ENCODE peak calls at places on chromosomes 2 and 18, in ten cellular contexts. One of them, this sample, is unnamed.
A peak's percentile ranks its signal among the peaks of the same experiment; 100 is the strongest.

GRCh38 chr2:158761626-158762025 is 33.5 kb upstream of the DAPL1 start:
- DNase-seq in Caco-2: no peak
- DNase-seq in fibroblast of villous mesenchyme: peak; percentile 5
- DNase-seq in cardiac muscle cell: no peak
- DNase-seq in foreskin keratinocyte: peak; percentile 99
- DNase-seq in MM.1S: no peak
- DNase-seq in neural crest cell: no peak
- DNase-seq in WERI-Rb-1: no peak
- DNase-seq in CD8-positive, alpha-beta T cell: no peak
- DNase-seq in choroid plexus epithelial cell: peak; percentile 34
- DNase-seq in this sample: no peak

GRCh38 chr2:237939251-237939650 is 27.6 kb upstream of the UBE2F start:
- DNase-seq in Caco-2: no peak
- DNase-seq in fibroblast of villous mesenchyme: peak; percentile 55
- DNase-seq in cardiac muscle cell: no peak
- DNase-seq in foreskin keratinocyte: no peak
- DNase-seq in MM.1S: no peak
- DNase-seq in neural crest cell: no peak
- DNase-seq in WERI-Rb-1: no peak
- DNase-seq in CD8-positive, alpha-beta T cell: no peak
- DNase-seq in choroid plexus epithelial cell: peak; percentile 16
- DNase-seq in this sample: no peak

GRCh38 chr2:160522951-160523700 is 29.5 kb upstream of the RBMS1 start:
- DNase-seq in Caco-2: no peak
- DNase-seq in fibroblast of villous mesenchyme: no peak
- DNase-seq in cardiac muscle cell: no peak
- DNase-seq in foreskin keratinocyte: peak; percentile 12
- DNase-seq in MM.1S: no peak
- DNase-seq in neural crest cell: no peak
- DNase-seq in WERI-Rb-1: no peak
- DNase-seq in CD8-positive, alpha-beta T cell: no peak
- DNase-seq in choroid plexus epithelial cell: peak; percentile 86
- DNase-seq in this sample: no peak

GRCh38 chr18:59180150-59180845 is 39.7 kb upstream of the GRP start:
- DNase-seq in Caco-2: no peak
- DNase-seq in fibroblast of villous mesenchyme: peak; percentile 61
- DNase-seq in cardiac muscle cell: no peak
- DNase-seq in foreskin keratinocyte: no peak
- DNase-seq in MM.1S: no peak
- DNase-seq in neural crest cell: no peak
- DNase-seq in WERI-Rb-1: no peak
- DNase-seq in CD8-positive, alpha-beta T cell: no peak
- DNase-seq in choroid plexus epithelial cell: peak; percentile 19
- DNase-seq in this sample: no peak

GRCh38 chr2:79511320-79511951 is 1.4 kb upstream of the CTNNA2 start:
- DNase-seq in Caco-2: peak; percentile 62
- DNase-seq in fibroblast of villous mesenchyme: peak; percentile 27
- DNase-seq in cardiac muscle cell: peak; percentile 94
- DNase-seq in foreskin keratinocyte: peak; percentile 18
- DNase-seq in MM.1S: peak; percentile 40
- DNase-seq in neural crest cell: peak; percentile 68
- DNase-seq in WERI-Rb-1: no peak
- DNase-seq in CD8-positive, alpha-beta T cell: no peak
- DNase-seq in choroid plexus epithelial cell: peak; percentile 30
- DNase-seq in this sample: peak; percentile 74

GRCh38 chr2:125418483-125418882 is 1237.5 kb upstream of the GYPC start:
- DNase-seq in Caco-2: no peak
- DNase-seq in fibroblast of villous mesenchyme: no peak
- DNase-seq in cardiac muscle cell: no peak
- DNase-seq in foreskin keratinocyte: no peak
- DNase-seq in MM.1S: no peak
- DNase-seq in neural crest cell: no peak
- DNase-seq in WERI-Rb-1: no peak
- DNase-seq in CD8-positive, alpha-beta T cell: no peak
- DNase-seq in choroid plexus epithelial cell: no peak
- DNase-seq in this sample: no peak

GRCh38 chr2:233811732-233812131 is 33.6 kb downstream of the MROH2A start:
- DNase-seq in Caco-2: no peak
- DNase-seq in fibroblast of villous mesenchyme: no peak
- DNase-seq in cardiac muscle cell: no peak
- DNase-seq in foreskin keratinocyte: no peak
- DNase-seq in MM.1S: no peak
- DNase-seq in neural crest cell: no peak
- DNase-seq in WERI-Rb-1: peak; percentile 2
- DNase-seq in CD8-positive, alpha-beta T cell: no peak
- DNase-seq in choroid plexus epithelial cell: no peak
- DNase-seq in this sample: peak; percentile 40

GRCh38 chr2:165193178-165193777 is 10.6 kb downstream of the SCN3A start:
- DNase-seq in Caco-2: no peak
- DNase-seq in fibroblast of villous mesenchyme: no peak
- DNase-seq in cardiac muscle cell: no peak
- DNase-seq in foreskin keratinocyte: no peak
- DNase-seq in MM.1S: peak; percentile 63
- DNase-seq in neural crest cell: no peak
- DNase-seq in WERI-Rb-1: no peak
- DNase-seq in CD8-positive, alpha-beta T cell: no peak
- DNase-seq in choroid plexus epithelial cell: no peak
- DNase-seq in this sample: no peak

GRCh38 chr2:174778479-174778962 is 14.2 kb upstream of the CHRNA1 start:
- DNase-seq in Caco-2: no peak
- DNase-seq in fibroblast of villous mesenchyme: peak; percentile 100
- DNase-seq in cardiac muscle cell: no peak
- DNase-seq in foreskin keratinocyte: no peak
- DNase-seq in MM.1S: no peak
- DNase-seq in neural crest cell: no peak
- DNase-seq in WERI-Rb-1: no peak
- DNase-seq in CD8-positive, alpha-beta T cell: peak; percentile 72
- DNase-seq in choroid plexus epithelial cell: peak; percentile 99
- DNase-seq in this sample: no peak

GRCh38 chr2:207434288-207434687 is 95.5 kb upstream of the CREB1 start:
- DNase-seq in Caco-2: no peak
- DNase-seq in fibroblast of villous mesenchyme: no peak
- DNase-seq in cardiac muscle cell: no peak
- DNase-seq in foreskin keratinocyte: peak; percentile 44
- DNase-seq in MM.1S: no peak
- DNase-seq in neural crest cell: no peak
- DNase-seq in WERI-Rb-1: no peak
- DNase-seq in CD8-positive, alpha-beta T cell: no peak
- DNase-seq in choroid plexus epithelial cell: no peak
- DNase-seq in this sample: no peak

GRCh38 chr18:22643731-22644130 is 226.0 kb upstream of the CTAGE1 start:
- DNase-seq in Caco-2: no peak
- DNase-seq in fibroblast of villous mesenchyme: no peak
- DNase-seq in cardiac muscle cell: no peak
- DNase-seq in foreskin keratinocyte: no peak
- DNase-seq in MM.1S: no peak
- DNase-seq in neural crest cell: no peak
- DNase-seq in WERI-Rb-1: no peak
- DNase-seq in CD8-positive, alpha-beta T cell: no peak
- DNase-seq in choroid plexus epithelial cell: peak; percentile 35
- DNase-seq in this sample: no peak

GRCh38 chr2:162478721-162479129 is 134.8 kb downstream of the GCA start:
- DNase-seq in Caco-2: no peak
- DNase-seq in fibroblast of villous mesenchyme: no peak
- DNase-seq in cardiac muscle cell: no peak
- DNase-seq in foreskin keratinocyte: peak; percentile 86
- DNase-seq in MM.1S: no peak
- DNase-seq in neural crest cell: no peak
- DNase-seq in WERI-Rb-1: no peak
- DNase-seq in CD8-positive, alpha-beta T cell: no peak
- DNase-seq in choroid plexus epithelial cell: peak; percentile 41
- DNase-seq in this sample: no peak

GRCh38 chr18:48137354-48138208 is 207.1 kb upstream of the SMAD2 start:
- DNase-seq in Caco-2: no peak
- DNase-seq in fibroblast of villous mesenchyme: no peak
- DNase-seq in cardiac muscle cell: no peak
- DNase-seq in foreskin keratinocyte: no peak
- DNase-seq in MM.1S: no peak
- DNase-seq in neural crest cell: no peak
- DNase-seq in WERI-Rb-1: no peak
- DNase-seq in CD8-positive, alpha-beta T cell: no peak
- DNase-seq in choroid plexus epithelial cell: no peak
- DNase-seq in this sample: no peak

GRCh38 chr2:99488587-99488998 is 1.2 kb downstream of the REV1 start:
- DNase-seq in Caco-2: no peak
- DNase-seq in fibroblast of villous mesenchyme: peak; percentile 52
- DNase-seq in cardiac muscle cell: no peak
- DNase-seq in foreskin keratinocyte: peak; percentile 60
- DNase-seq in MM.1S: peak; percentile 18
- DNase-seq in neural crest cell: no peak
- DNase-seq in WERI-Rb-1: no peak
- DNase-seq in CD8-positive, alpha-beta T cell: no peak
- DNase-seq in choroid plexus epithelial cell: peak; percentile 60
- DNase-seq in this sample: no peak

GRCh38 chr2:191855382-191855781 is 8.5 kb upstream of the CAVIN2 start:
- DNase-seq in Caco-2: no peak
- DNase-seq in fibroblast of villous mesenchyme: no peak
- DNase-seq in cardiac muscle cell: no peak
- DNase-seq in foreskin keratinocyte: no peak
- DNase-seq in MM.1S: no peak
- DNase-seq in neural crest cell: no peak
- DNase-seq in WERI-Rb-1: no peak
- DNase-seq in CD8-positive, alpha-beta T cell: no peak
- DNase-seq in choroid plexus epithelial cell: no peak
- DNase-seq in this sample: no peak

GRCh38 chr2:68031546-68032160 is 31.2 kb downstream of the C1D start:
- DNase-seq in Caco-2: no peak
- DNase-seq in fibroblast of villous mesenchyme: peak; percentile 60
- DNase-seq in cardiac muscle cell: peak; percentile 60
- DNase-seq in foreskin keratinocyte: peak; percentile 63
- DNase-seq in MM.1S: peak; percentile 69
- DNase-seq in neural crest cell: no peak
- DNase-seq in WERI-Rb-1: no peak
- DNase-seq in CD8-positive, alpha-beta T cell: no peak
- DNase-seq in choroid plexus epithelial cell: peak; percentile 78
- DNase-seq in this sample: no peak
- TF ChIP-seq CTCF in Caco-2: peak; percentile 40
- TF ChIP-seq CTCF in fibroblast of villous mesenchyme: peak; percentile 59
- TF ChIP-seq CTCF in cardiac muscle cell: peak; percentile 61
- TF ChIP-seq CTCF in foreskin keratinocyte: peak; percentile 91
- TF ChIP-seq CTCF in MM.1S: peak; percentile 75
- TF ChIP-seq CTCF in neural crest cell: peak; percentile 86
- TF ChIP-seq CTCF in WERI-Rb-1: peak; percentile 25
- TF ChIP-seq CTCF in CD8-positive, alpha-beta T cell: peak; percentile 58
- TF ChIP-seq CTCF in choroid plexus epithelial cell: peak; percentile 68
- TF ChIP-seq CTCF in this sample: peak; percentile 87

GRCh38 chr2:42090216-42090615 is 42.4 kb downstream of the PKDCC start:
- DNase-seq in Caco-2: no peak
- DNase-seq in fibroblast of villous mesenchyme: no peak
- DNase-seq in cardiac muscle cell: no peak
- DNase-seq in foreskin keratinocyte: no peak
- DNase-seq in MM.1S: no peak
- DNase-seq in neural crest cell: no peak
- DNase-seq in WERI-Rb-1: no peak
- DNase-seq in CD8-positive, alpha-beta T cell: no peak
- DNase-seq in choroid plexus epithelial cell: no peak
- DNase-seq in this sample: no peak
- TF ChIP-seq CTCF in Caco-2: no peak
- TF ChIP-seq CTCF in fibroblast of villous mesenchyme: no peak
- TF ChIP-seq CTCF in cardiac muscle cell: no peak
- TF ChIP-seq CTCF in foreskin keratinocyte: no peak
- TF ChIP-seq CTCF in MM.1S: no peak
- TF ChIP-seq CTCF in neural crest cell: no peak
- TF ChIP-seq CTCF in WERI-Rb-1: no peak
- TF ChIP-seq CTCF in CD8-positive, alpha-beta T cell: no peak
- TF ChIP-seq CTCF in choroid plexus epithelial cell: no peak
- TF ChIP-seq CTCF in this sample: no peak

DNA sequence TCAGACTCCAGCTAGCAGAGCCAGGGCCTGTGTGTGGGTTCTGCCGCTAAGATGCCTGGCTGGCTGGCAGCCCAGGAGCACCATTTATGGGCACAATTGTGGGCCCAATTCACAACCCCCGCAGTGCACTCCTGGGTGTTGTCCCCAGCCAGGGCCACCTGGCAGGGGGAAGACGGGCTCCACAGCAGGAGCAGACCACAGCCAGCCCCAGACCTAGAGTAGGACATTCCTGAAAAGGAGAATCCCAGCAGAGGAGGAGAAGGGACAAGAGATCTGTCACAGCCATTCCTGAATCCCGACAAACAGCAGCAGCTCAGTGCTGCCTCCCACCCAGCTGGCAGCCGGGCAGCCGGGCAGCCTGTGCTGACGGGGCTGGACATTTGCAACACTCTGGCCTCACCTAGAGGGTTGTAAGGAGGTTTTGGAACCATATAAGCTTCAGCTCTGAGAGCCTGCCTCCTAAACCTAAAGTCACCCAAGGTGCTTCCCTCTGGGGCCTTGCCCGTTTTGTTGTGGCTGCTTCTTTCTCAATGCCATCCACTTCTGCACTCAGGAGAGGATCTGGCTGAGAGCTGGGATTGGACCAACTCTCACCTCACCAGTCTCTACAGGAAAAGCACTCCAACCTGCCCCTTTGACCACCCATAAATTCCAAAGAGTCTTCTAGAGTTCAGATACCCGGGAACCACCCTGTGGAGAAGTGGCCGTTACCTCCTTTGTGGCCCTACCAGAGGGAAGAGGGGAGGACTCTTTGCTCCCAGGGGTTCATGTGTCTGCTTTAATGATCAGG is 4.1 kb upstream of the TMEM177 start:
- DNase-seq in Caco-2: no peak
- DNase-seq in fibroblast of villous mesenchyme: no peak
- DNase-seq in cardiac muscle cell: no peak
- DNase-seq in foreskin keratinocyte: no peak
- DNase-seq in MM.1S: no peak
- DNase-seq in neural crest cell: no peak
- DNase-seq in WERI-Rb-1: no peak
- DNase-seq in CD8-positive, alpha-beta T cell: no peak
- DNase-seq in choroid plexus epithelial cell: no peak
- DNase-seq in this sample: peak; percentile 29
- TF ChIP-seq CTCF in Caco-2: no peak
- TF ChIP-seq CTCF in fibroblast of villous mesenchyme: no peak
- TF ChIP-seq CTCF in cardiac muscle cell: no peak
- TF ChIP-seq CTCF in foreskin keratinocyte: no peak
- TF ChIP-seq CTCF in MM.1S: no peak
- TF ChIP-seq CTCF in neural crest cell: no peak
- TF ChIP-seq CTCF in WERI-Rb-1: peak; percentile 32
- TF ChIP-seq CTCF in CD8-positive, alpha-beta T cell: no peak
- TF ChIP-seq CTCF in choroid plexus epithelial cell: peak; percentile 4
- TF ChIP-seq CTCF in this sample: no peak

DNA sequence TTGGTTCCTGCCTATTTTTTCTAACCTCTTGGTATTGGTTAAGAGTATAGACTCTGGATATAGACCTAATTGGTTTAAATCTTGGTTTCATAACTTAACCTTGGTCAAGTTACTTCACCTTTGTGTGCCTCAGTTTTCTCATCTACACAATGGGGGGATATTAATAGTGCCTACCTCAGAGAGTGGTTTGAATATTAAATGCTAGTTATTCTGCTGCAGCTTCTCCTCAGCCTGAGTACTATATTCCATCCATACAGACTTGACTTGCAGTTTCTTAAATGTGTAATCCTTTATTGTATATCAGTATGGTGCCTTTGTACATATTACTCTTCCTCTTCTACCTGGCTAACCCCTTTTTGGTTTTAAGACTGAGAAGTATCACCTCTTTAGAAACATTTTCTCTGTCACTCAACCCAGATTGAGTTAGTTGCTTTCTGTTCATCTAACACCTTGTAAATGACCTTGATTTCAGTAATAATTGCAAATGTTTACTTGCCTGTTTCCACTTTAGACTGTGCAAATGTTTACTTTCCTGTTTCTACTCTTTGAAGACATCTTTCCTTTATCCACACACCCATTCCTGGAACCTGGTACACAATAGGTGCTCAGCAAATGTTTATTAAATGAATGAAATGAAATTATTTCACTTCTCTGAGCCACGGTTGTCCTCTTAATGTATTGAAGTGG is 6.6 kb downstream of the ACVR2A start:
- DNase-seq in Caco-2: no peak
- DNase-seq in fibroblast of villous mesenchyme: no peak
- DNase-seq in cardiac muscle cell: no peak
- DNase-seq in foreskin keratinocyte: no peak
- DNase-seq in MM.1S: no peak
- DNase-seq in neural crest cell: no peak
- DNase-seq in WERI-Rb-1: no peak
- DNase-seq in CD8-positive, alpha-beta T cell: no peak
- DNase-seq in choroid plexus epithelial cell: no peak
- DNase-seq in this sample: no peak
- TF ChIP-seq CTCF in Caco-2: no peak
- TF ChIP-seq CTCF in fibroblast of villous mesenchyme: no peak
- TF ChIP-seq CTCF in cardiac muscle cell: no peak
- TF ChIP-seq CTCF in foreskin keratinocyte: no peak
- TF ChIP-seq CTCF in MM.1S: no peak
- TF ChIP-seq CTCF in neural crest cell: no peak
- TF ChIP-seq CTCF in WERI-Rb-1: no peak
- TF ChIP-seq CTCF in CD8-positive, alpha-beta T cell: no peak
- TF ChIP-seq CTCF in choroid plexus epithelial cell: no peak
- TF ChIP-seq CTCF in this sample: no peak

This sample was measured in type B pancreatic cell.